ENCODE peak calls at places on chromosomes 3 and 15, in seven cellular contexts. One of them, this sample, is unnamed.

GRCh38 chr3:74149466-74149865 is 465.0 kb downstream of the CNTN3 start:
- DNase-seq in CD8-positive, alpha-beta memory T cell: no peak
- DNase-seq in NCI-H1105 treated with DMSO at 0.1 percent for 48 hours: no peak
- DNase-seq in upper lobe of right lung: no peak
- DNase-seq in NCI-H1694: no peak
- DNase-seq in HS-27A: no peak
- DNase-seq in RWPE1: no peak
- DNase-seq in this sample: no peak

GRCh38 chr3:128322030-128323022 is 144.4 kb downstream of the DNAJB8 start:
- DNase-seq in upper lobe of right lung: peak
- DNase-seq in CD8-positive, alpha-beta memory T cell: peak
- DNase-seq in RWPE1: no peak
- DNase-seq in NCI-H1694: no peak
- DNase-seq in HS-27A: no peak
- DNase-seq in NCI-H1105 treated with DMSO at 0.1 percent for 48 hours: no peak
- DNase-seq in this sample: peak

GRCh38 chr3:127748754-127749327 is 73.5 kb downstream of the MGLL start:
- DNase-seq in HS-27A: no peak
- DNase-seq in RWPE1: no peak
- DNase-seq in upper lobe of right lung: no peak
- DNase-seq in NCI-H1694: no peak
- DNase-seq in NCI-H1105 treated with DMSO at 0.1 percent for 48 hours: no peak
- DNase-seq in CD8-positive, alpha-beta memory T cell: no peak
- DNase-seq in this sample: no peak

GRCh38 chr3:109532257-109533216 is 195.2 kb upstream of the DPPA4 start:
- DNase-seq in HS-27A: peak
- DNase-seq in upper lobe of right lung: no peak
- DNase-seq in CD8-positive, alpha-beta memory T cell: peak
- DNase-seq in NCI-H1694: peak
- DNase-seq in NCI-H1105 treated with DMSO at 0.1 percent for 48 hours: peak
- DNase-seq in RWPE1: no peak
- DNase-seq in this sample: peak

GRCh38 chr3:194757629-194758028 is 71.9 kb downstream of the FAM43A start:
- DNase-seq in HS-27A: no peak
- DNase-seq in CD8-positive, alpha-beta memory T cell: no peak
- DNase-seq in RWPE1: no peak
- DNase-seq in NCI-H1694: peak
- DNase-seq in upper lobe of right lung: no peak
- DNase-seq in NCI-H1105 treated with DMSO at 0.1 percent for 48 hours: no peak
- DNase-seq in this sample: no peak

GRCh38 chr3:47266709-47267489 is 15.7 kb downstream of the KIF9 start:
- DNase-seq in upper lobe of right lung: no peak
- DNase-seq in RWPE1: peak
- DNase-seq in NCI-H1105 treated with DMSO at 0.1 percent for 48 hours: no peak
- DNase-seq in NCI-H1694: no peak
- DNase-seq in CD8-positive, alpha-beta memory T cell: no peak
- DNase-seq in HS-27A: peak
- DNase-seq in this sample: peak

GRCh38 chr15:94061041-94061440 is 170.3 kb upstream of the MCTP2 start:
- DNase-seq in RWPE1: peak
- DNase-seq in NCI-H1694: no peak
- DNase-seq in upper lobe of right lung: no peak
- DNase-seq in NCI-H1105 treated with DMSO at 0.1 percent for 48 hours: no peak
- DNase-seq in HS-27A: no peak
- DNase-seq in CD8-positive, alpha-beta memory T cell: no peak
- DNase-seq in this sample: no peak

GRCh38 chr15:69852482-69853275 is 245.0 kb downstream of the TLE3 start:
- DNase-seq in CD8-positive, alpha-beta memory T cell: no peak
- DNase-seq in upper lobe of right lung: no peak
- DNase-seq in NCI-H1105 treated with DMSO at 0.1 percent for 48 hours: no peak
- DNase-seq in NCI-H1694: no peak
- DNase-seq in HS-27A: peak
- DNase-seq in RWPE1: no peak
- DNase-seq in this sample: no peak